ENCODE peak calls at places on chromosomes 13 and 19, in seven cellular contexts. H is upper lobe of left lung, V is colonic mucosa, A is cardiac fibroblast, D is spleen, O is heart left ventricle, G is cardiac muscle cell. M is an unnamed sample.

GRCh38 chr19:4832776-4833175 is 1.3 kb upstream of the TICAM1 start:
- DNase-seq in H (no peak), V (no peak), A (no peak), D (no peak), O (no peak), G (no peak), M (no peak)

GRCh38 chr13:112894673-112895481 is 74.1 kb upstream of the MCF2L start:
- DNase-seq in H (peak), V (no peak), A (no peak), D (peak), O (no peak), G (peak), M (no peak)

GRCh38 chr19:51093510-51094345 is 11.0 kb upstream of the KLK14 start:
- DNase-seq in H (no peak), V (no peak), A (peak), D (no peak), O (no peak), G (no peak), M (no peak)

GRCh38 chr13:50318887-50319286 is 303.6 kb downstream of the KCNRG start:
- DNase-seq in H (no peak), V (no peak), A (no peak), D (no peak), O (no peak), G (no peak), M (no peak)

GRCh38 chr19:5406816-5407215 is 48.4 kb upstream of the ZNRF4 start:
- DNase-seq in H (no peak), V (no peak), A (no peak), D (no peak), O (no peak), G (no peak), M (no peak)

GRCh38 chr19:18422530-18423191 is 3.5 kb downstream of the SSBP4 start:
- DNase-seq in H (peak), V (no peak), A (no peak), D (peak), O (no peak), G (no peak), M (no peak)

GRCh38 chr13:45512148-45512498 is 47.4 kb downstream of the COG3 start:
- DNase-seq in H (no peak), V (no peak), A (peak), D (no peak), O (no peak), G (no peak), M (no peak)

GRCh38 chr19:47124937-47125668 is 5.5 kb upstream of the SAE1 start:
- DNase-seq in H (no peak), V (no peak), A (peak), D (no peak), O (no peak), G (peak), M (no peak)

GRCh38 chr13:110616103-110617101 is 1.1 kb downstream of the NAXD start:
- DNase-seq in H (no peak), V (peak), A (peak), D (peak), O (no peak), G (no peak), M (no peak)

GRCh38 chr19:5718032-5718578 is 1.8 kb downstream of the LONP1 start:
- DNase-seq in H (no peak), V (no peak), A (peak), D (no peak), O (no peak), G (no peak), M (no peak)

GRCh38 chr13:53197424-53197823 is 168.8 kb downstream of the OLFM4 start:
- DNase-seq in H (no peak), V (no peak), A (no peak), D (no peak), O (no peak), G (no peak), M (no peak)

GRCh38 chr13:23828086-23828485 is 61.1 kb downstream of the MIPEP start:
- DNase-seq in H (no peak), V (no peak), A (peak), D (no peak), O (no peak), G (no peak), M (no peak)

GRCh38 chr13:110775576-110775975 is 62.1 kb downstream of the ING1 start:
- DNase-seq in H (no peak), V (no peak), A (no peak), D (no peak), O (no peak), G (no peak), M (no peak)

GRCh38 chr19:46919324-46919723 is 58.5 kb downstream of the ARHGAP35 start:
- DNase-seq in H (no peak), V (no peak), A (no peak), D (no peak), O (no peak), G (no peak), M (no peak)

GRCh38 chr13:44044544-44045178 is 165.0 kb downstream of the LACC1 start:
- DNase-seq in H (no peak), V (no peak), A (no peak), D (no peak), O (no peak), G (no peak), M (no peak)

GRCh38 chr19:18427080-18427751 is 8.0 kb downstream of the SSBP4 start:
- DNase-seq in H (peak), V (no peak), A (no peak), D (no peak), O (no peak), G (no peak), M (no peak)

GRCh38 chr13:84831666-84832657 is 949.7 kb upstream of the SLITRK1 start:
- DNase-seq in H (peak), V (no peak), A (no peak), D (peak), O (no peak), G (no peak), M (no peak)

GRCh38 chr19:13155472-13156284 is 5.5 kb downstream of the IER2 start:
- DNase-seq in H (peak), V (peak), A (peak), D (peak), O (peak), G (peak), M (peak)

GRCh38 chr19:898663-899062 is 5.4 kb downstream of the RNU6-9 start:
- DNase-seq in H (peak), V (no peak), A (no peak), D (peak), O (no peak), G (no peak), M (no peak)

GRCh38 chr19:39679791-39680168 is 24.1 kb downstream of the LGALS16 start:
- DNase-seq in H (no peak), V (no peak), A (no peak), D (no peak), O (no peak), G (no peak), M (no peak)

GRCh38 chr13:110700186-110700585 is 5.7 kb downstream of the CARS2 start:
- DNase-seq in H (no peak), V (no peak), A (no peak), D (peak), O (no peak), G (no peak), M (no peak)

GRCh38 chr13:93066187-93066586 is 160.4 kb upstream of the GPC6 start:
- DNase-seq in H (no peak), V (no peak), A (peak), D (no peak), O (no peak), G (no peak), M (no peak)

GRCh38 chr19:4284176-4284958 is 5.3 kb downstream of the SHD start:
- DNase-seq in H (no peak), V (peak), A (no peak), D (no peak), O (no peak), G (peak), M (no peak)

GRCh38 chr13:30792257-30793000 is 57.1 kb downstream of the ALOX5AP start:
- DNase-seq in H (peak), V (peak), A (peak), D (peak), O (peak), G (no peak), M (peak)

GRCh38 chr19:54017266-54017665 is 25.8 kb downstream of the CACNG6 start:
- DNase-seq in H (no peak), V (no peak), A (peak), D (no peak), O (no peak), G (no peak), M (no peak)

GRCh38 chr19:54937926-54938325 is 9.4 kb downstream of the NLRP7 start:
- DNase-seq in H (no peak), V (no peak), A (no peak), D (no peak), O (no peak), G (no peak), M (no peak)

GRCh38 chr13:98313023-98313937 is 136.2 kb upstream of the RNF113B start:
- DNase-seq in H (peak), V (peak), A (no peak), D (no peak), O (no peak), G (no peak), M (no peak)

GRCh38 chr19:3066482-3067049 is 4.3 kb upstream of the TLE5 start:
- DNase-seq in H (no peak), V (no peak), A (no peak), D (no peak), O (no peak), G (no peak), M (no peak)

GRCh38 chr13:92769064-92769463 is 457.5 kb upstream of the GPC6 start:
- DNase-seq in H (no peak), V (no peak), A (peak), D (no peak), O (no peak), G (no peak), M (no peak)

GRCh38 chr19:39264306-39265290 is 3.6 kb upstream of the IFNL2 start:
- DNase-seq in H (peak), V (no peak), A (no peak), D (peak), O (no peak), G (peak), M (no peak)

GRCh38 chr13:113534236-113534860 is 43.8 kb upstream of the DCUN1D2 start:
- DNase-seq in H (no peak), V (no peak), A (no peak), D (peak), O (no peak), G (no peak), M (no peak)

GRCh38 chr19:45884682-45885555 is 1.0 kb downstream of the IRF2BP1 start:
- DNase-seq in H (peak), V (no peak), A (no peak), D (peak), O (peak), G (peak), M (no peak)

GRCh38 chr13:57424379-57424778 is 207.2 kb upstream of the PCDH17 start:
- DNase-seq in H (no peak), V (no peak), A (no peak), D (no peak), O (no peak), G (no peak), M (no peak)

GRCh38 chr13:52353116-52353718 is 52.8 kb downstream of the THSD1 start:
- DNase-seq in H (no peak), V (no peak), A (peak), D (no peak), O (no peak), G (no peak), M (no peak)

GRCh38 chr13:51822106-51822840 is 18.3 kb upstream of the DHRS12 start:
- DNase-seq in H (no peak), V (no peak), A (no peak), D (no peak), O (no peak), G (no peak), M (no peak)

GRCh38 chr13:100521912-100522490 is 66.6 kb downstream of the GGACT start:
- DNase-seq in H (no peak), V (no peak), A (no peak), D (no peak), O (no peak), G (no peak), M (no peak)

GRCh38 chr13:51068501-51068900 is 42.6 kb downstream of the C13orf42 start:
- DNase-seq in H (no peak), V (no peak), A (no peak), D (no peak), O (no peak), G (no peak), M (no peak)

GRCh38 chr19:42121036-42121621 is 11.1 kb downstream of the POU2F2 start:
- DNase-seq in H (no peak), V (no peak), A (no peak), D (no peak), O (no peak), G (no peak), M (no peak)

GRCh38 chr13:106352850-106353249 is 182.6 kb downstream of the EFNB2 start:
- DNase-seq in H (no peak), V (no peak), A (no peak), D (no peak), O (no peak), G (no peak), M (no peak)

GRCh38 chr13:27833206-27833605 is 40.9 kb downstream of the GSX1 start:
- DNase-seq in H (no peak), V (no peak), A (no peak), D (no peak), O (no peak), G (no peak), M (no peak)

GRCh38 chr13:27827646-27828045 is 35.4 kb downstream of the GSX1 start:
- DNase-seq in H (no peak), V (no peak), A (no peak), D (no peak), O (no peak), G (no peak), M (no peak)

GRCh38 chr13:27826379-27827353 is 34.4 kb downstream of the GSX1 start:
- DNase-seq in H (peak), V (peak), A (peak), D (peak), O (peak), G (peak), M (peak)

GRCh38 chr13:27834095-27834494 is 41.8 kb downstream of the GSX1 start:
- DNase-seq in H (no peak), V (no peak), A (no peak), D (no peak), O (no peak), G (no peak), M (no peak)

GRCh38 chr13:27830010-27830409 is 37.7 kb downstream of the GSX1 start:
- DNase-seq in H (peak), V (peak), A (peak), D (peak), O (peak), G (peak), M (peak)
- H3K4me3 ChIP-seq in H (peak), V (no peak), A (peak), D (peak), O (no peak), G (no peak), M (peak)

GRCh38 chr19:36064829-36065228 is 10.1 kb downstream of the WDR62 start:
- DNase-seq in H (no peak), V (no peak), A (no peak), D (no peak), O (no peak), G (no peak), M (no peak)

GRCh38 chr19:36059180-36059910 is 4.6 kb downstream of the WDR62 start:
- DNase-seq in H (no peak), V (no peak), A (no peak), D (no peak), O (no peak), G (no peak), M (no peak)

GRCh38 chr19:36058481-36059179 is 3.9 kb downstream of the WDR62 start:
- DNase-seq in H (no peak), V (no peak), A (no peak), D (no peak), O (no peak), G (no peak), M (no peak)

GRCh38 chr19:36061367-36061766 is 6.7 kb downstream of the WDR62 start:
- DNase-seq in H (no peak), V (no peak), A (no peak), D (no peak), O (no peak), G (no peak), M (no peak)

DNA sequence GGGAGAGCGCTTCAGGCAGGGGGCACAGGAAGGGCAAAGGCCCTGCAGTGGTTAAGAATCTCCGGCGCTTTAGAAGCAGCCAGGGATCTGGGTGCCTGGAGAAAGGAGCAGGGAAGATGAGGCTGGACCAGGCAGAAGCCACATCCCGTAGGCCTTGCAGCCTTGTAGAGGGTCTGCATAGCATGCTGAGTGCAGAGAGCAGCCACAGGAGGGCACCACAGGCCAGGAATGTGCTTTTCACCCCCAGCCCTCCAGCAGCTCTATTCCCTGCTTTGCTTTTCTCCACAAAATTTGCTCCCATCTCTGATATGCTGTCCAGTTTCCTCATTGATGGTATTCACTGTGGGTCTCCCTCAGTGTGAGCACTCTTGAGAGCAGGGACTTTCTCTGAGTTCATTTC is 5.7 kb downstream of the WDR62 start:
- DNase-seq in H (no peak), V (no peak), A (peak), D (peak), O (peak), G (peak), M (peak)
- TF ChIP-seq CTCF in H (peak), V (no peak), A (peak), D (peak), O (peak), G (peak), M (peak)

GRCh38 chr13:101700598-101700997 is 248.1 kb downstream of the ITGBL1 start:
- DNase-seq in H (no peak), V (no peak), A (peak), D (no peak), O (no peak), G (no peak), M (peak)
- H3K4me3 ChIP-seq in H (no peak), V (no peak), A (no peak), D (no peak), O (no peak), G (no peak), M (no peak)

GRCh38 chr13:96216543-96216942 is 126.6 kb downstream of the HS6ST3 start:
- DNase-seq in H (no peak), V (no peak), A (no peak), D (no peak), O (no peak), G (no peak), M (no peak)
- TF ChIP-seq CTCF in H (no peak), V (no peak), A (no peak), D (no peak), O (no peak), G (no peak), M (no peak)

DNA sequence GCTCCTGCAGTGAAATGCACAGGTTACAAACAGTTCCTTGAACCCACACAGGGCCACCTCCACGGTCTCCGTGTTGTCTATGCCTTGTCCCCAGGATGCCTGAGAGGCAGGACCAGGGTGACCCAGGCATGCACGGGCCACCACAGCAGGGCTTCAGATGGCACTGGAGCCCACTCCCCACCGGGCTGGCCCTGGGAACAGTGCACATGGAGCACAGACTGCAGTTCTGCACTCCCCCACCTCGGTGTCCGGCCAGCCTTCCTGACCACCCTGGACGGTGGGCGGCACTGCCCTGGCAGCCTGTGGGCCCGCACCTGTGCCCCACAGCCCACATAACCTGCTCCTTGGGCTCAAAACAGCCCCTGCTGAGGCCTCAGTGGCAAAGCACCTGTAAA is 14.3 kb upstream of the SLC35E1 start:
- DNase-seq in H (no peak), V (no peak), A (no peak), D (peak), O (no peak), G (no peak), M (no peak)
- H3K4me3 ChIP-seq in H (no peak), V (no peak), A (no peak), D (peak), O (no peak), G (no peak), M (no peak)

DNA sequence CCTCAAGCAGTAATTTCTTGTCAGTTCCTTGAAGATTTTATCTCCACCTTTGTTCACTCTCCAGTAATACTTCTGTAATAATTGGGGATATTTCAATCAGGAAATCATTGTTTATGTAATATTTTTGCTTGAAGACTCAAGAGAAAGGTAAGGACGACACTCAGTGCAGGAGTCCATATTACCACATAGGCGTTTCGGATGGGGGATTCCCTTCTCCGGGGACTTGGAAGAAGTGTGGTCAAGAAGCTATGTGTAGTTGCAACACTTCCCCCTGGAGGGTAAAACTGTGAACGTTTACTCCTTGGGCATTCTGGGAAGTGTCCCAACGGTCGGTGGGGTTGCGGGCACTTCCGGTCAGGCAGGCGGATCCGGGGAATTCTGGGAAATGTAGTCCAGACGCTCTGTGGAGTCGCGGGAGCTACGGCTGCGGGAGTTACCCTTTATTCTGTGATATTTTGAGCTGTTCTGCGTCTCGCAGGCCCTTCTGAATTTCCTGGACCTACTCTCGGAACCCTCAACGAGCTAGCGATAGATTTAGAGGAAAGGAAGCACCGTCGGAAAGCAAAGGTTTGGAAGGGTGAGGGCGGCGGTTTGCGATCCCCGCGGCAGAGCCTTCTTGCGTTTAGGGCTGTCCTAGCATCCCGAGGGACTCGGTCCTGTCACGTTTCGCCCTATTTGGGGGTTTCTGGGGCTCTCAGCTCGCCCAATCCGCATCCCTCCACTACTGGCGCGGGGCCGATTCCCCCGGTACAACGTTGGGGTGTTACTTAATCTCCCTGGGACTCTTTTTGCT is at the start of gene ZNF221:
- DNase-seq in H (peak), V (peak), A (peak), D (peak), O (peak), G (peak), M (peak)
- TF ChIP-seq CTCF in H (peak), V (peak), A (peak), D (peak), O (peak), G (peak), M (peak)

M was measured in heart right ventricle.